ENCODE peak calls at places on chromosomes 13 and 19, in four cellular contexts. B, L, E and G are unnamed samples.

GRCh38 chr13:29858667-29859066 is 8.2 kb upstream of the UBL3 start:
- DNase-seq in L (no peak), E (no peak), B (no peak), G (no peak)

GRCh38 chr19:1591421-1592022 is 1.1 kb downstream of the MBD3 start:
- DNase-seq in E (no peak), B (no peak), L (no peak), G (peak)

GRCh38 chr13:34751492-34751891 is 190.6 kb upstream of the NBEA start:
- DNase-seq in L (no peak), E (no peak), B (no peak), G (no peak)

GRCh38 chr19:30325657-30326056 is 46.5 kb upstream of the ZNF536 start:
- DNase-seq in B (no peak), E (no peak), L (no peak), G (no peak)

GRCh38 chr19:29211562-29212416 is 1.2 kb downstream of the UQCRFS1 start:
- DNase-seq in B (no peak), E (no peak), L (no peak), G (no peak)

GRCh38 chr19:46635920-46636761 is at the start of gene GNG8:
- DNase-seq in L (no peak), B (peak), E (no peak), G (no peak)

GRCh38 chr13:20559659-20560356 is 7.1 kb upstream of the IFT88 start:
- DNase-seq in B (no peak), E (no peak), L (no peak), G (no peak)

GRCh38 chr19:51696606-51697005 is 3.5 kb downstream of the SPACA6 start:
- DNase-seq in L (no peak), E (no peak), B (no peak), G (no peak)

GRCh38 chr13:98411617-98412310 is 165.1 kb downstream of the STK24 start:
- DNase-seq in E (peak), B (no peak), L (no peak), G (no peak)

GRCh38 chr19:35266904-35267817 is 1.6 kb upstream of the USF2 start:
- DNase-seq in E (peak), B (peak), L (no peak), G (no peak)

GRCh38 chr13:33626407-33626806 is 191.5 kb upstream of the RFC3 start:
- DNase-seq in B (no peak), E (no peak), L (no peak), G (no peak)

GRCh38 chr19:34319785-34320184 is 45.2 kb upstream of the GPI start:
- DNase-seq in L (no peak), E (no peak), B (no peak), G (no peak)